ENCODE peak calls at places on chromosomes 11 and 22, in four cellular contexts. One of them, this sample, is unnamed.

GRCh38 chr11:121757480-121758125 is 304.8 kb upstream of the SORL1-AS1 start:
- DNase-seq in endodermal cell: peak
- DNase-seq in bronchial epithelial cell: peak
- DNase-seq in fibroblast of the aortic adventitia: no peak
- DNase-seq in this sample: peak

GRCh38 chr11:66878554-66878953 is 21.7 kb downstream of the LRFN4 start:
- DNase-seq in fibroblast of the aortic adventitia: no peak
- DNase-seq in endodermal cell: no peak
- DNase-seq in bronchial epithelial cell: no peak
- DNase-seq in this sample: peak

GRCh38 chr11:104713366-104713765 is 184.9 kb downstream of the CASP12 start:
- DNase-seq in bronchial epithelial cell: no peak
- DNase-seq in fibroblast of the aortic adventitia: no peak
- DNase-seq in endodermal cell: no peak
- DNase-seq in this sample: no peak

GRCh38 chr22:30314918-30315317 is 11.8 kb downstream of the TBC1D10A start:
- DNase-seq in fibroblast of the aortic adventitia: no peak
- DNase-seq in bronchial epithelial cell: peak
- DNase-seq in endodermal cell: no peak
- DNase-seq in this sample: peak

GRCh38 chr11:111801135-111801534 is 34.9 kb upstream of the PPP2R1B start:
- DNase-seq in bronchial epithelial cell: peak
- DNase-seq in endodermal cell: peak
- DNase-seq in fibroblast of the aortic adventitia: no peak
- DNase-seq in this sample: peak

GRCh38 chr22:33897621-33897910 is 22.7 kb downstream of the LARGE1 start:
- DNase-seq in bronchial epithelial cell: no peak
- DNase-seq in fibroblast of the aortic adventitia: no peak
- DNase-seq in endodermal cell: no peak
- DNase-seq in this sample: no peak

GRCh38 chr11:112656772-112657428 is 304.3 kb upstream of the NCAM1 start:
- DNase-seq in bronchial epithelial cell: peak
- DNase-seq in fibroblast of the aortic adventitia: peak
- DNase-seq in endodermal cell: no peak
- DNase-seq in this sample: peak

GRCh38 chr11:26247340-26247739 is 84.6 kb upstream of the ANO3 start:
- DNase-seq in fibroblast of the aortic adventitia: peak
- DNase-seq in endodermal cell: no peak
- DNase-seq in bronchial epithelial cell: peak
- DNase-seq in this sample: peak

GRCh38 chr11:47189100-47189834 is 3.0 kb upstream of the PACSIN3 start:
- DNase-seq in endodermal cell: no peak
- DNase-seq in bronchial epithelial cell: peak
- DNase-seq in fibroblast of the aortic adventitia: peak
- DNase-seq in this sample: peak

GRCh38 chr11:130177782-130178181 is 18.2 kb downstream of the ST14 start:
- DNase-seq in bronchial epithelial cell: no peak
- DNase-seq in endodermal cell: no peak
- DNase-seq in fibroblast of the aortic adventitia: no peak
- DNase-seq in this sample: no peak

GRCh38 chr11:130180491-130180890 is 20.9 kb downstream of the ST14 start:
- DNase-seq in fibroblast of the aortic adventitia: peak
- DNase-seq in endodermal cell: no peak
- DNase-seq in bronchial epithelial cell: peak
- DNase-seq in this sample: peak

GRCh38 chr11:130179396-130180306 is 20.1 kb downstream of the ST14 start:
- DNase-seq in fibroblast of the aortic adventitia: no peak
- DNase-seq in bronchial epithelial cell: no peak
- DNase-seq in endodermal cell: no peak
- DNase-seq in this sample: no peak

GRCh38 chr11:130178441-130178971 is 18.9 kb downstream of the ST14 start:
- DNase-seq in endodermal cell: no peak
- DNase-seq in bronchial epithelial cell: peak
- DNase-seq in fibroblast of the aortic adventitia: no peak
- DNase-seq in this sample: peak

DNA sequence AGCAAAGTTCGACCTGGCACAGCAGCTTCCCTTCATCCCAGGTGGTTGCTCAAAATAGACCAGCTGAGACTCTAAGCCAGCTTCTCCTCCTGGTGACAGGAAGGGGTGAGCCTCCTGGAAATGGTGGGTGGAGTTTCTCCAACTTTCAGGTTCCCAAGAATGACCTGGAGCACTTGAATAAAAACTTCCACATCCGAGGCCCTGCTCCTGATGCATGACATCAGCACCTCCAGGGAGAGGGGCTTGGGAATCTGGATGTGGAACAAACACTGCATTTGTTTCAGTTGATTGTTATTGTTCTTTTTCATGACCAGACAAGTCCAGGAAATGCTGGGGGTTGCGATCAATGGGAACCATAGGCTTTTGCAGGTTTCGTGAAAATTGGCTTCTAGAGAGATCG is 19.4 kb downstream of the ST14 start:
- DNase-seq in fibroblast of the aortic adventitia: no peak
- DNase-seq in endodermal cell: no peak
- DNase-seq in bronchial epithelial cell: peak
- DNase-seq in this sample: peak
- H3K4me3 ChIP-seq in fibroblast of the aortic adventitia: no peak
- H3K4me3 ChIP-seq in endodermal cell: no peak
- H3K4me3 ChIP-seq in bronchial epithelial cell: no peak
- H3K4me3 ChIP-seq in this sample: no peak

DNA sequence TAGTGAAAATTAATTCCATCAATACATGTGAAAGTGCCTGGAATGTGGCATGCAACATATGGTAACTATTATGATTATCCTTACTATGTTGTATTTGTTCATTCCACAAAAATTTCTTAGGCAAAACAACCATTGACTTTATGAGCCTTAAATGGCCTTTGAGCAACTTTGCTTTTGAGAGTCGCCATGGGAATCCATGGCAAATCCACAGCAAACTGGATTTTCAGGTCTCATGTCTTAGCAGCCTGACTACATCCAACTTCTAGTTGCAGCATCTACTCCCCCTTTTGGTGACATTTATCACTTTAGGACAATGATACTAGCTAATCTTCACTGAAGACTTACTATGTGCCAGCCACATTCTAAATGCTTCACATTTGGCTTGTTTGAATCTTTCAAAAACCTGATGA is 56.8 kb downstream of the SLC1A2 start:
- DNase-seq in fibroblast of the aortic adventitia: peak
- DNase-seq in endodermal cell: no peak
- DNase-seq in bronchial epithelial cell: no peak
- DNase-seq in this sample: peak
- H3K4me3 ChIP-seq in fibroblast of the aortic adventitia: no peak
- H3K4me3 ChIP-seq in endodermal cell: no peak
- H3K4me3 ChIP-seq in bronchial epithelial cell: no peak
- H3K4me3 ChIP-seq in this sample: no peak

GRCh38 chr22:45211435-45211834 is 29.3 kb downstream of the KIAA0930 start:
- DNase-seq in endodermal cell: no peak
- DNase-seq in bronchial epithelial cell: no peak
- DNase-seq in fibroblast of the aortic adventitia: no peak
- DNase-seq in this sample: no peak

GRCh38 chr22:45211848-45212247 is 28.8 kb downstream of the KIAA0930 start:
- DNase-seq in fibroblast of the aortic adventitia: peak
- DNase-seq in endodermal cell: no peak
- DNase-seq in bronchial epithelial cell: no peak
- DNase-seq in this sample: no peak

GRCh38 chr22:45212306-45212709 is 28.4 kb downstream of the KIAA0930 start:
- DNase-seq in endodermal cell: peak
- DNase-seq in fibroblast of the aortic adventitia: peak
- DNase-seq in bronchial epithelial cell: peak
- DNase-seq in this sample: peak

GRCh38 chr22:45210577-45211431 is 29.9 kb downstream of the KIAA0930 start:
- DNase-seq in fibroblast of the aortic adventitia: peak
- DNase-seq in bronchial epithelial cell: no peak
- DNase-seq in endodermal cell: no peak
- DNase-seq in this sample: no peak

GRCh38 chr22:45212992-45213751 is 27.5 kb downstream of the KIAA0930 start:
- DNase-seq in bronchial epithelial cell: no peak
- DNase-seq in endodermal cell: no peak
- DNase-seq in fibroblast of the aortic adventitia: peak
- DNase-seq in this sample: peak
- H3K4me3 ChIP-seq in bronchial epithelial cell: no peak
- H3K4me3 ChIP-seq in endodermal cell: peak
- H3K4me3 ChIP-seq in fibroblast of the aortic adventitia: peak
- H3K4me3 ChIP-seq in this sample: no peak

GRCh38 chr11:3160252-3161031 is 4.7 kb downstream of the OSBPL5 start:
- DNase-seq in fibroblast of the aortic adventitia: peak
- DNase-seq in endodermal cell: peak
- DNase-seq in bronchial epithelial cell: peak
- DNase-seq in this sample: peak
- H3K4me3 ChIP-seq in fibroblast of the aortic adventitia: peak
- H3K4me3 ChIP-seq in endodermal cell: peak
- H3K4me3 ChIP-seq in bronchial epithelial cell: peak
- H3K4me3 ChIP-seq in this sample: peak

DNA sequence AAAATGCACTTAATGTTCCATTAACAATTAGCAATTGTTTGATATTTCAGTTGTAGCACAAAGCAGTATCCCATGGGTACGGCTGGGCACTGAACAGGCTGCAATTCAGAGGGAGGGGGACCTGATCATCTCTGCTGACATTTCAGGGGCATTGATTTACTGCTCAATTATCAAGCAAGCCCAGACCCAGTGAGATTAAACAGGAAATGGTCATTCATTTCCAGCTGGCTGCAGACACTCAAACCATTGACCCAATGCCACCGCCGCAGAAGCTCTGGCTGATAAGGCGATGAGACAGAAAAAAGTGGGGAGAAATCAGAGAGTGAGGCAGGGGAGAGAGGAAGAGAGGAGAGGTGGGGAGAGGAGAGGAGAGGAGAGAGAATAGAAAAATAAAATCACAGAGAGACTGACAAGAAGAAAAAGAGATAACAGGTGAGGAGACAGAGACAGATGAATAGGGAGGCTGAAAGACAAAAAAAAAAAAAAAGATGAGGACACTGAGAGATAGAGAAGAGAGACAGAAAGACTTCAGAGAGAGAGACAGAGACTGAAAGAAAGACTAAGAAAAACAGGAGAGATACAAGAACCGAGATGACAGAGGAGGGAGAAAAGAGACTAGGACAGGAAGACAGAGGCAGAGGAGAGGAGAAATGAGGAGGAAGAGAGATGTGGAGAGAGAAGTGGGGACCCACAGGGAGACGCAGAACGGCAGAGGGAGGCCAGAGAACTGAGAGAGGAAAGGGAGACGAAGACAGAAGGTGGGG is 962 bp downstream of the GPR83 start:
- DNase-seq in endodermal cell: no peak
- DNase-seq in fibroblast of the aortic adventitia: no peak
- DNase-seq in bronchial epithelial cell: no peak
- DNase-seq in this sample: no peak
- H3K4me3 ChIP-seq in endodermal cell: peak
- H3K4me3 ChIP-seq in fibroblast of the aortic adventitia: no peak
- H3K4me3 ChIP-seq in bronchial epithelial cell: no peak
- H3K4me3 ChIP-seq in this sample: no peak

DNA sequence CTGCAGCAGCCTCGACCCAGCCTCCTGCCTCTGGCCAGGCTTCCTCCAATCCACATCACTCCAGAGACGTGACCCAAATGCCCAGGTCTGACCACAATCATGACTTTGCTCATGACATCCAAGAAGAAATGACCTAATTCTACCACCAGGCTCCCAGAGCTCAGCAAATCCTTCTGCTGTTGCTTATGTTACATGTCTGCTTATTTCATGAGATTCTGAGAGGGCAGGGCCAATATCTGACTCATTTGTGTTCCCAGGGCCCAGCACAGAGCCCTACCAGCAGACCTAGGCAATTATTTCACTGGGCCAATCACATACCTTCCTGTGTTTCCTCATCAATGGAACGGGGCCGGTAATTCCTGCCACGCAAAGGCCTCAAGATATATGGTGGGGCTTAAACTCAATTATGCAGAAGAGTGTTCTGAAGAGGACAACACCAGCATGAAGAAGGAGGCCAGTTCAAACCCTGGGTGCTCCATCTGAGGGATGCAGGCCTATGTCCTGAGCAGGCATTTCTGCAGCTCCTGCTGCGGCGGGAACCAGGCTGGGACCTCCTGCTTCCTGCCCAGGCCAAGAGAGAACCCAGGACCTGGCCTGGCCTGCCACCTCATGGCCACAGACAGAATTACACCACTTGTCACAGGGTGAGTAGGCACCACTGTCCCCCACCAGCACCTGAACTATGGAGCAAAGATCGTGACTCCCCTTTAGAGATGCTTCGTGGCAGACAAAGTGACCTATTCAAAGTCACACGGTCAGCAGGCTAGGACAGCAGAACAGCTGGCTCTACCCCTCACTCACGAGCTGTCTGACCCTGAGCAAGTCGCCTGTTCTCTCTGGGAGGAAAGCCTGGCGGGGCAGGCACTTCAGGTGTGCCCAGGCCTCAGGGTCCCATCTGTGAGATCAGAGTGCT is 5.8 kb downstream of the CENPM start:
- DNase-seq in fibroblast of the aortic adventitia: peak
- DNase-seq in bronchial epithelial cell: peak
- DNase-seq in endodermal cell: peak
- DNase-seq in this sample: peak
- H3K4me3 ChIP-seq in fibroblast of the aortic adventitia: no peak
- H3K4me3 ChIP-seq in bronchial epithelial cell: no peak
- H3K4me3 ChIP-seq in endodermal cell: no peak
- H3K4me3 ChIP-seq in this sample: no peak

GRCh38 chr22:50269573-50270301 is 443 bp downstream of the MAPK11 start:
- DNase-seq in bronchial epithelial cell: no peak
- DNase-seq in fibroblast of the aortic adventitia: peak
- DNase-seq in endodermal cell: peak
- DNase-seq in this sample: peak
- H3K4me3 ChIP-seq in bronchial epithelial cell: peak
- H3K4me3 ChIP-seq in fibroblast of the aortic adventitia: peak
- H3K4me3 ChIP-seq in endodermal cell: no peak
- H3K4me3 ChIP-seq in this sample: peak

This sample was measured in epithelial cell of esophagus.